ENCODE peak calls at places on chromosomes 2 and 18, in four cellular contexts. K is hepatocyte, X is fibroblast of lung, S is GM12878. P is an unnamed sample. For H3K4me1, the result is how much of the 10 kb centered on the place peaks cover.

GRCh38 chr2:240351088-240351741 is 84.2 kb upstream of the GPC1 start:
- DNase-seq in K (peak), X (peak), S (no peak), P (no peak)

GRCh38 chr2:38164881-38165280 is 88.9 kb upstream of the CYP1B1 start:
- DNase-seq in K (no peak), X (peak), S (peak), P (no peak)

GRCh38 chr2:16853088-16853487 is 187.5 kb upstream of the CYRIA start:
- DNase-seq in K (no peak), X (no peak), S (no peak), P (no peak)

GRCh38 chr18:31291688-31292087 is 26.3 kb upstream of the DSG1 start:
- DNase-seq in K (no peak), X (no peak), S (no peak), P (no peak)

GRCh38 chr18:49768051-49768391 is 45.3 kb downstream of the ACAA2 start:
- DNase-seq in K (peak), X (peak), S (no peak), P (peak)

GRCh38 chr2:112812318-112813042 is 24.1 kb downstream of the IL1B start:
- DNase-seq in K (peak), X (peak), S (no peak), P (no peak)

GRCh38 chr2:52512760-52513159 is 1254.8 kb upstream of the CHAC2 start:
- DNase-seq in K (no peak), X (no peak), S (no peak), P (no peak)

GRCh38 chr2:170817999-170818293 is 1.3 kb downstream of the GAD1 start:
- DNase-seq in K (no peak), X (no peak), S (no peak), P (no peak)

GRCh38 chr2:25701801-25702200 is 28.4 kb upstream of the DTNB start:
- DNase-seq in K (no peak), X (no peak), S (no peak), P (no peak)

GRCh38 chr2:160221391-160222276 is 21.6 kb upstream of the ITGB6 start:
- DNase-seq in K (peak), X (peak), S (no peak), P (no peak)

GRCh38 chr18:68121308-68121707 is 593.6 kb downstream of the TMX3 start:
- DNase-seq in K (no peak), X (peak), S (no peak), P (no peak)

GRCh38 chr2:196592912-196593881 is 46.3 kb upstream of the CCDC150 start:
- DNase-seq in K (peak), X (peak), S (no peak), P (peak)

GRCh38 chr2:230067990-230068657 is 600 bp downstream of the SLC16A14 start:
- DNase-seq in K (peak), X (peak), S (no peak), P (peak)

GRCh38 chr2:73260338-73260984 is 23.8 kb downstream of the FBXO41 start:
- DNase-seq in K (peak), X (peak), S (no peak), P (peak)

GRCh38 chr2:171608168-171608567 is 79.1 kb upstream of the DYNC1I2 start:
- DNase-seq in K (no peak), X (no peak), S (no peak), P (no peak)

DNA sequence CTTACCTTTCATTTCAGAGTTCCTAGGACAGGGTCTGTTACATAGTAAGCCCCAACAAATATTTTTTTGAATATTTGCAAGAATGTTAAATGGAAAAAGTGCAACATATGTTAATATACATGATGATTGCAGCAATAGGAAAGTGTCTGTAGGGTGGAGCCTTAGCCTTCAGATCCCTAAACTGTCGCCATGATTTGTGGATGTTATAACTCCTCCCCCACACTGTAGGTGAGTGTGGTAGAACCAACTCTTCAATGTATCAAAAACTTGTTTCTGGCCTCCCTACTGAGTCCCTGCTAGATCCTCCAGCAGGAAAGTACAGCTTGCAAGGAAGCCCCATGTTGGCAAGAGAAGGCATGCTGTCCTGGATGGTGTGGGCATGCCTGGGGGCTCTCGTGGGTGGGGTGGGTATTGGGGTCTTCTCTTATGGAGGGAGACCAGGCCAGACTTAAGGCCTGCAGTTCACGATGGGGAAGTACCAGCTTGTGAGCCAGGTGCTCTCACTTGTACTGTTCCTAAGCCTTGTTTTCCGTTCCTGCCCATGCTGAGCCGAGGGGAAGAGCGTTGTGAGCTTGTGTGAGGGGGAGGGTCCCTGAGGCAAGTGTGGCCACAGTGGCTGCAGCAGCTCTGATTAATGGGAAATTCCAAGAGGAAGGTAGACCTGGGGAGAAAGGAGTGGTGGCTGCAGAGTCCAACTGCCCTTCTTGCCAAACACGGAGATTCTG is 11.4 kb downstream of the FHOD3 start:
- DNase-seq in K (no peak), X (no peak), S (no peak), P (no peak)
- H3K4me1 ChIP-seq in K (under half), X (under half), S (under half), P (under half)

GRCh38 chr2:15548974-15549373 is 12.2 kb downstream of the NBAS start:
- DNase-seq in K (no peak), X (no peak), S (no peak), P (no peak)

GRCh38 chr2:15543541-15543940 is 17.6 kb downstream of the NBAS start:
- DNase-seq in K (no peak), X (no peak), S (no peak), P (no peak)

GRCh38 chr2:15544227-15544626 is 16.9 kb downstream of the NBAS start:
- DNase-seq in K (no peak), X (no peak), S (no peak), P (no peak)

GRCh38 chr2:15547100-15547499 is 14.0 kb downstream of the NBAS start:
- DNase-seq in K (no peak), X (peak), S (no peak), P (no peak)

DNA sequence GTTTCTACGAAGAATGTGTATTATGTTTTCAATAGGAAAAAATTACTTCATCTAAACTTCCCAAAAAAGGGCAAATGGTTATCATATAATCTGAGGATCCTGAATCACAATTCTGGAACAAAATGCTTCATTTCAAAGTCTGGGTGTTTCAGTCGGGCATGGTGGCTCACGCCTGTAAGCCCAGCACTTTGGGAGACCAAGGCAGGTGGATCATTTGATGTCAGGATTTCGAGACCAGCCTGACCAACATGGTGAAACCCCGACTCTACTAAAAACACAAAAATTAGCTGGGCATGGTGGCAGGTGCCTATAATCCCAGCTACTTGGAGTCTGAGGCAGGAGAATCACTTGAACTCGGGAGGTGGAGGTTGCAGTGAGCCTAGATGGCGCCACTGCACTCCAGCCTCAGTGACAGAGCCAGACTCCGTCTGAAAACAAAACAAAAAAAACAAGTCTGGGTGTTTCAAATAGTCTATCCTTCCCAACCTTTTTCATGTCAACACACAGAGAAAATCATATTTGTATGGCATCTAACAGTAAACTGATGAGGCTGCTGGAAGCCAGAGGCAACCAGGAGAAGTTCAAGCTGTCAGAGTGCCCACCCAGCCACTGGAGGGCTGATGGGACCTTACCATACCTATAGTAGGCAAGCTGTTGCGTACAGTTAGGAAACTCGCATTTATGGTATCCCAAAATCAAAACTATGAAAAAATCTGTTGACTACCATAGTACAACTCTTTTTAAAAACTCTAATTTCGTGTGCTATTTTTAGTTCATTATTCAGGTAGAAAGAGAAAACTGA is 14.6 kb downstream of the NBAS start:
- DNase-seq in K (no peak), X (no peak), S (no peak), P (no peak)
- TF ChIP-seq EZH2 in K (no peak), X (no peak), S (no peak), P (no peak)

GRCh38 chr2:132448331-132448730 is 31.7 kb downstream of the GPR39 start:
- DNase-seq in K (no peak), X (peak), S (no peak), P (no peak)
- H3K4me3 ChIP-seq in K (no peak), X (no peak), S (no peak), P (no peak)

DNA sequence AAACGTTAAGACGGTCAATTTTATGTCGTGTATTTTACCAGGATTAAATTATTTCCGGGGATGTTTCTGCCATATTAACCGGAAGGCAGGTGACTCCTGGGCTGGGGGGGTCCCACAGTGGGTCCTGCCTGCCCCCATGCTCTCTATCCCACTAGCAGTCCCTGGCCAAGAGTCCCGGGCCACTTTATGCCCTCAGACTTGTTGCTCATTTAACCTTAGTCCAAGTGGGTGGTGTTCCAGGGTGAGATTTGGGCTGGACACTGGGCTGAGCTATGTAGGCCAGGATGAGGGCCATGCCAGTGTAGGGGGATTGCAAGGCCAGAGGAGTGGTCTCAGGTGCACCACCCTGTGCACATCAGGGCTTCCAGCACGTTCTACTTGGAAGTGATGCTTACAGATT is 24.1 kb downstream of the TWIST2 start:
- DNase-seq in K (no peak), X (no peak), S (no peak), P (no peak)
- H3K4me1 ChIP-seq in K (under half), X (under half), S (under half), P (under half)

GRCh38 chr18:32771871-32772499 is 838 bp downstream of the KLHL14 start:
- DNase-seq in K (peak), X (no peak), S (no peak), P (no peak)
- TF ChIP-seq EZH2 in K (no peak), X (no peak), S (no peak), P (no peak)

GRCh38 chr2:133888107-133888506 is 319.8 kb upstream of the NCKAP5 start:
- DNase-seq in K (no peak), X (no peak), S (no peak), P (no peak)

GRCh38 chr2:133886735-133887675 is 318.7 kb upstream of the NCKAP5 start:
- DNase-seq in K (peak), X (peak), S (peak), P (peak)

GRCh38 chr2:133884739-133885381 is 316.6 kb upstream of the NCKAP5 start:
- DNase-seq in K (no peak), X (peak), S (no peak), P (peak)

GRCh38 chr2:133887676-133888040 is 319.4 kb upstream of the NCKAP5 start:
- DNase-seq in K (no peak), X (no peak), S (no peak), P (no peak)

GRCh38 chr2:133885847-133886246 is 317.6 kb upstream of the NCKAP5 start:
- DNase-seq in K (no peak), X (no peak), S (no peak), P (no peak)
- H3K4me3 ChIP-seq in K (no peak), X (no peak), S (no peak), P (no peak)

DNA sequence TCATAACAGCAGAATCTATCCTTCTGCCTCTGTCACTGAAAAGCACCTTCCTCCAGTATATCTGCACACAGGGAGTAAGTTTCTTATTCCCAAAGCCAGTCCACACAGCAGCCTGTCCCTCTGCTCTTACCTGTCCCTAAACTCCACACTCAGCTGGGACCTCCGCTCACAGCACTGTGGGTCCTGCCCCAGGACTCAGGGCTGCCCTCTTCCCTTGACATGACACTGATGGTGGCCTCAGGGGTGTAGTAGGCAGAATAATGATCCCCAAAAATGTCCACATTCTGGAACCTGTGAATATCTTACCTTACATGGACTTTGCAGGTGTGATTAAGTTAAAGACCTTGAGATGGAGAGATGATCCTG is 39.7 kb upstream of the EML4 start:
- DNase-seq in K (no peak), X (no peak), S (no peak), P (no peak)
- H3K4me1 ChIP-seq in K (under half), X (under half), S (half or more), P (half or more)

DNA sequence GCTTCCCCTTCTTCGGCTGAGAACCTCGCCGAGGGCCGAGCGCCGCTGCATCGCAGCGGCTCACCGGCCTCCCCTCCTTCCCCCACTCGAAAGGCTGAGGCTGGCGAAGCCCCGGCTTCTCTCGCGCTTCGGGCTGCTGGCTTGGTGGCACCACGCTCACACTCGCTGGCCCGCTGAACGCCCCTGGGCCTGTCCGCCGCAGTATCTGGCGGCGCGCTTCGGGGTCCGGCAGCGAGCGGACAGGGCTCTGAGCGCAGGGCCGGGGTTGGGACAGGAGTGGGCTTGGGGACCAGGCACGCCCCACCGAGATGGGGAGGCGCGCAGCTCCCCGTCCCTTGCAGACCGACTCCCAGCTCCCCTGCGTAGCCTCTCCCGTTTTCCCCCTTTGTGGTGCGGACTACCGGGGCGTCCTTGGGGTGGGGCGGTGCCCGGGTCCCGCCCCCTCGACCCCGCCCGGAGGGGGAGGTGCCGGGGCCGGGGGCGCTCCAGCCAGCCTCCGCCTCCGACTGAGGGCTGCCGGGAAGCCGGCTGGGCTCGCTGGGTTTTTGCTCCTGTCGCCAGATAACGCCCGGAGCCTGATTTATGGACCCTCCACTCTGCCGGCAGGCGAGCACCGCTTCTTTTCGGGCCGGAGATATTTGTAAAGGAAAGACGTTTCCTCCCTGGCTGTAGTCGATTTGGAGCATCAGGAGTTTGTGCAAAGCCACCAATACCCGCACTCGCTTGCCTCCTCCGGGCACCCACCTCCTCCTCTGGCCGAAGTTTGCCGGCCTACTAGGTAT is 3.8 kb downstream of the GBX2 start:
- DNase-seq in K (no peak), X (no peak), S (no peak), P (no peak)
- TF ChIP-seq EZH2 in K (peak), X (no peak), S (no peak), P (no peak)

GRCh38 chr2:164984428-164984827 is 29.1 kb upstream of the SLC38A11 start:
- DNase-seq in K (no peak), X (no peak), S (no peak), P (no peak)
- H3K4me3 ChIP-seq in K (no peak), X (no peak), S (no peak), P (no peak)

GRCh38 chr2:9613291-9613690 is 17.5 kb downstream of the YWHAQ start:
- DNase-seq in K (no peak), X (peak), S (no peak), P (no peak)

GRCh38 chr2:9618410-9618809 is 12.4 kb downstream of the YWHAQ start:
- DNase-seq in K (no peak), X (no peak), S (no peak), P (peak)

GRCh38 chr2:9614562-9614961 is 16.2 kb downstream of the YWHAQ start:
- DNase-seq in K (no peak), X (no peak), S (no peak), P (no peak)

GRCh38 chr2:9617296-9617695 is 13.5 kb downstream of the YWHAQ start:
- DNase-seq in K (no peak), X (no peak), S (no peak), P (no peak)

DNA sequence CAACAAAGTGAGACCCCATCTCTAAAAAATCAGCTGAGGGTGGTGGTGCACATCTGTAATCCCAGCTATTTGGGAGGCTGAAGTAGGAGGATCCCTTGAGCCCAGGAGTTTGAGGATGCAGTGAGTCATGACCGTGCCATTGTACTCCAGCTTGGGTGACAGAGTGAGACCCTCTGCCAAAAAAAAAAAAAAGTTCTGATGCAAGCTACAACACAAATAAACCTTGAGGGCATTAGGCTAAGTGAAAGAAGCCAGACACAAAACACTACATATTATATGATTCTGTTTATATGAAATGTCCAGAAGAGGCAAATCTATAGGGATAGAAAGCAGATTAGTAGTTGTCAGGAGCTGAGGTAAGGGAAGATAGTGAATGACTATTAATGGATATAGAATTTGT is 13.0 kb downstream of the YWHAQ start:
- DNase-seq in K (no peak), X (peak), S (no peak), P (no peak)
- H3K4me1 ChIP-seq in K (under half), X (under half), S (under half), P (under half)